ENCODE peak calls at places on chromosomes 5 and 9, in six cellular contexts. K, I, T, G, H and J are unnamed samples.

GRCh38 chr9:113593682-113594281 is 130.3 kb downstream of the RGS3 start:
- DNase-seq in K (peak), I (peak), T (peak), G (peak), H (peak), J (peak)

GRCh38 chr5:88818296-88818695 is 64.7 kb downstream of the MEF2C start:
- DNase-seq in K (no peak), I (no peak), T (no peak), G (no peak), H (no peak), J (no peak)

GRCh38 chr9:129964901-129965734 is 77.9 kb downstream of the FNBP1 start:
- DNase-seq in K (no peak), I (peak), T (peak), G (peak), H (peak), J (peak)

GRCh38 chr9:113577525-113578261 is 114.2 kb downstream of the RGS3 start:
- DNase-seq in K (no peak), I (peak), T (no peak), G (peak), H (peak), J (peak)

GRCh38 chr5:855771-856530 is 5.2 kb upstream of the ZDHHC11 start:
- DNase-seq in K (no peak), I (peak), T (no peak), G (peak), H (no peak), J (no peak)

GRCh38 chr9:70760228-70760627 is 345.8 kb upstream of the KLF9 start:
- DNase-seq in K (no peak), I (no peak), T (no peak), G (no peak), H (no peak), J (no peak)

GRCh38 chr5:146565764-146566163 is 49.8 kb upstream of the GPR151 start:
- DNase-seq in K (no peak), I (peak), T (peak), G (peak), H (peak), J (peak)

GRCh38 chr5:144460608-144461007 is 289.9 kb downstream of the KCTD16 start:
- DNase-seq in K (no peak), I (no peak), T (no peak), G (no peak), H (no peak), J (peak)

GRCh38 chr9:4339783-4340335 is 40.0 kb upstream of the GLIS3 start:
- DNase-seq in K (no peak), I (no peak), T (no peak), G (peak), H (no peak), J (peak)

GRCh38 chr9:135075234-135076142 is 12.0 kb upstream of the OLFM1 start:
- DNase-seq in K (no peak), I (peak), T (no peak), G (no peak), H (no peak), J (no peak)

GRCh38 chr5:14136228-14136627 is 6.9 kb upstream of the TRIO start:
- DNase-seq in K (no peak), I (no peak), T (no peak), G (no peak), H (no peak), J (peak)

GRCh38 chr5:57033103-57033502 is 81.2 kb upstream of the MIER3 start:
- DNase-seq in K (peak), I (no peak), T (no peak), G (no peak), H (no peak), J (no peak)

GRCh38 chr5:76607353-76607871 is 15.8 kb downstream of the F2RL2 start:
- DNase-seq in K (no peak), I (peak), T (no peak), G (peak), H (no peak), J (peak)

GRCh38 chr5:55821731-55822512 is 29.2 kb upstream of the IL31RA start:
- DNase-seq in K (no peak), I (peak), T (no peak), G (peak), H (peak), J (peak)

GRCh38 chr9:134993996-134994720 is 76.4 kb upstream of the FCN1 start:
- DNase-seq in K (no peak), I (no peak), T (no peak), G (no peak), H (no peak), J (no peak)

GRCh38 chr9:90801507-90802289 is at the start of gene SYK:
- DNase-seq in K (no peak), I (no peak), T (no peak), G (no peak), H (no peak), J (no peak)

GRCh38 chr9:93129286-93129685 is 4.8 kb downstream of the NINJ1 start:
- DNase-seq in K (no peak), I (no peak), T (no peak), G (no peak), H (peak), J (no peak)

GRCh38 chr9:4073371-4073770 is 226.5 kb downstream of the GLIS3 start:
- DNase-seq in K (no peak), I (no peak), T (no peak), G (no peak), H (no peak), J (no peak)

GRCh38 chr5:139251281-139251687 is 42.3 kb upstream of the MATR3 start:
- DNase-seq in K (no peak), I (no peak), T (no peak), G (no peak), H (peak), J (no peak)

GRCh38 chr9:18748106-18748719 is 274.3 kb downstream of the ADAMTSL1 start:
- DNase-seq in K (no peak), I (peak), T (no peak), G (peak), H (no peak), J (no peak)

GRCh38 chr5:150758534-150759333 is at the start of gene DCTN4:
- DNase-seq in K (peak), I (peak), T (peak), G (peak), H (peak), J (peak)

GRCh38 chr9:72292184-72292787 is 72.7 kb downstream of the ZFAND5 start:
- DNase-seq in K (no peak), I (peak), T (no peak), G (peak), H (peak), J (peak)

GRCh38 chr9:126461029-126461428 is 134.4 kb downstream of the MVB12B start:
- DNase-seq in K (no peak), I (no peak), T (no peak), G (no peak), H (no peak), J (no peak)

GRCh38 chr9:131714821-131715220 is 25.1 kb downstream of the RAPGEF1 start:
- DNase-seq in K (no peak), I (no peak), T (no peak), G (no peak), H (peak), J (no peak)
- H3K9ac ChIP-seq in K (peak), I (no peak), T (no peak), G (peak), H (peak), J (peak)

GRCh38 chr9:124768778-124769350 is 2.2 kb downstream of the NR6A1 start:
- DNase-seq in K (no peak), I (no peak), T (no peak), G (peak), H (peak), J (no peak)
- H3K4me3 ChIP-seq in K (peak), I (no peak), T (peak), G (no peak), H (no peak), J (no peak)

GRCh38 chr5:119028575-119028974 is 40.2 kb upstream of the DTWD2 start:
- DNase-seq in K (no peak), I (peak), T (no peak), G (no peak), H (no peak), J (no peak)

GRCh38 chr5:119033135-119033534 is 37.8 kb upstream of the DMXL1 start:
- DNase-seq in K (no peak), I (no peak), T (no peak), G (no peak), H (no peak), J (no peak)

GRCh38 chr5:119031905-119032304 is 39.0 kb upstream of the DMXL1 start:
- DNase-seq in K (no peak), I (peak), T (no peak), G (no peak), H (no peak), J (no peak)

GRCh38 chr5:119032653-119033052 is 38.2 kb upstream of the DMXL1 start:
- DNase-seq in K (no peak), I (no peak), T (no peak), G (peak), H (no peak), J (no peak)

DNA sequence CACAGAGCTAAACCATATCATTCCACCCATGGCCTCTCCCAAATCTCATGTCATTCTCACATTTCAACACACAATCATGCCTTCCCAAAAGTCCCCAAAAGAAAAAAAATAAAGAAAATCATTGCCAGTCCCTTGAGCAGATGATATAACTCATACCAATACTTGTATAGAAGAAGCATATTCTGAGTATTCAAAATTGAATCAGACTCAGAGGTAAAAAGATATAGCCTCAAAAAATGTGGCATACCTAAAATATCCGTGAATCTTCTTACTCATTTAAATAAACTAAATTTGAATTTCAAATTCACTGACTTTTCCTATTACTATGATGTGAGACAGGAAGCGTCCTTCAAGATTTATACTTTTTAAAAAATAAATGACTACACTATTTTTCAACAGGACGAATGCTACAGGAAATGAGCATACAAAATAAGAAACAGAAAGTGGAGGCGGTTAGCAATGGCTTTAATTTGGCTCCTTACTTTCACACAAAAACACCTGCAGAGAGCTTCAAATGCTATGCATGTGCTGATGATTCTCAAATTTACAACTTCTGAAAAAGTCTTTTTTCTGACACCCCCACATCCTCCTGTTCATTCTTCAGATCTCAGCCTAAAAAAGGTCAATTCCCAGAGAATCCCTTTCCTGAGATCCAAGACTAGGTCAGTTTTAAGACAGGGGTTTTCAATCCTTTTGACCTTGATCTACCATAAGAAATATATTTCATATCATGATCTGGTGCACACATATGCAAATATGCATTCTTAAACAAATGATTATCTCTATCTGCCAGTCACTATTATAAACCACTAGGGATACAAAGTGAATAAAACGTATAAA is 39.6 kb upstream of the DMXL1 start:
- DNase-seq in K (no peak), I (no peak), T (no peak), G (no peak), H (no peak), J (no peak)
- H3K9ac ChIP-seq in K (no peak), I (no peak), T (no peak), G (no peak), H (no peak), J (no peak)

GRCh38 chr5:33229216-33229615 is 211.5 kb upstream of the TARS1 start:
- DNase-seq in K (no peak), I (no peak), T (no peak), G (no peak), H (no peak), J (no peak)

GRCh38 chr5:33231214-33231710 is 209.5 kb upstream of the TARS1 start:
- DNase-seq in K (no peak), I (peak), T (no peak), G (no peak), H (no peak), J (no peak)

GRCh38 chr5:33231935-33232334 is 208.8 kb upstream of the TARS1 start:
- DNase-seq in K (no peak), I (peak), T (no peak), G (no peak), H (no peak), J (peak)

GRCh38 chr5:33228149-33228548 is 212.6 kb upstream of the TARS1 start:
- DNase-seq in K (no peak), I (no peak), T (no peak), G (no peak), H (no peak), J (no peak)

DNA sequence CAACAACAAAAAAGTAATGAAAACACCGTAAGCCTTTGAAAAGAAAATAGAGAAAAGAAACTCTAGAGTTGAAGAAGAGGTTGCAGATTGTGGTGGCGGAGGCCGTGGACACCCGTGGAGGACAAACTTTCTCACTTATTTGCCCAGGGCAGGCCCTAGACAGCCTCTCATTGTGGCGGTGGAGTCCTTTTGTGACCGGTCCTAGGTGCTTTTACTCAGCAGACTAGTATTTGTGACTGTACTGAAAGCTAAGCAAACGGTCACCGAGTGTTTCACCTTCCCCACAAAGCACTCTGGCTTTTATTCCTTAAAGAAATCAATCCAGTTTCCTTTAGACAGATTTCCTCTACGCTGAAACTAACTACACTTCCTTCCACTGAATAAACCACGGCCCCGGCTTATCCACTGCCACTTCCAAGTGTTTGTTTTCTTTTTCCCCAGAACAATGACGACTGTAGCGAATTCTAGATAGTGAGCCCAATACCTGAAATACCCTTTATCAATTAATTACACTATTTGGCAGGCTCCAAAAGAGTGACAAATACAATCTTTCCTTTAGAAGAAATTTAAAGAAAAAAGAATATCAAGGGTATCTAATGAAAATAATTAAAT is 210.2 kb upstream of the TARS1 start:
- DNase-seq in K (no peak), I (peak), T (no peak), G (no peak), H (peak), J (no peak)
- H3K4me3 ChIP-seq in K (no peak), I (no peak), T (no peak), G (no peak), H (no peak), J (no peak)